ENCODE peak calls at places on chromosomes 6 and 20, in eight cellular contexts. One of them, this sample, is unnamed.

GRCh38 chr6:147947521-147947920 is 395.1 kb upstream of the SASH1 start:
- DNase-seq in HCT116: no peak
- DNase-seq in skeletal muscle cell: no peak
- DNase-seq in A549: no peak
- DNase-seq in body of pancreas: no peak
- DNase-seq in PC-3: no peak
- DNase-seq in stomach: no peak
- DNase-seq in CD4-positive, alpha-beta memory T cell: no peak
- DNase-seq in this sample: no peak

GRCh38 chr20:18007534-18008292 is 38.9 kb downstream of the MGME1 start:
- DNase-seq in A549: no peak
- DNase-seq in PC-3: no peak
- DNase-seq in CD4-positive, alpha-beta memory T cell: no peak
- DNase-seq in HCT116: no peak
- DNase-seq in stomach: peak
- DNase-seq in skeletal muscle cell: no peak
- DNase-seq in body of pancreas: peak
- DNase-seq in this sample: peak

GRCh38 chr6:134739299-134740090 is 210.4 kb downstream of the ALDH8A1 start:
- DNase-seq in A549: no peak
- DNase-seq in stomach: no peak
- DNase-seq in skeletal muscle cell: no peak
- DNase-seq in HCT116: no peak
- DNase-seq in body of pancreas: no peak
- DNase-seq in CD4-positive, alpha-beta memory T cell: no peak
- DNase-seq in PC-3: no peak
- DNase-seq in this sample: no peak

GRCh38 chr6:30612687-30613248 is 4.3 kb downstream of the PPP1R10 start:
- DNase-seq in skeletal muscle cell: no peak
- DNase-seq in CD4-positive, alpha-beta memory T cell: no peak
- DNase-seq in stomach: no peak
- DNase-seq in A549: no peak
- DNase-seq in body of pancreas: no peak
- DNase-seq in HCT116: no peak
- DNase-seq in PC-3: peak
- DNase-seq in this sample: no peak

GRCh38 chr6:75619230-75619899 is 17.7 kb downstream of the SENP6 start:
- DNase-seq in body of pancreas: no peak
- DNase-seq in CD4-positive, alpha-beta memory T cell: no peak
- DNase-seq in skeletal muscle cell: no peak
- DNase-seq in HCT116: no peak
- DNase-seq in stomach: no peak
- DNase-seq in A549: no peak
- DNase-seq in PC-3: no peak
- DNase-seq in this sample: no peak

GRCh38 chr6:35024601-35025054 is 116.5 kb downstream of the TCP11 start:
- DNase-seq in stomach: peak
- DNase-seq in CD4-positive, alpha-beta memory T cell: no peak
- DNase-seq in HCT116: peak
- DNase-seq in skeletal muscle cell: no peak
- DNase-seq in body of pancreas: peak
- DNase-seq in A549: peak
- DNase-seq in PC-3: peak
- DNase-seq in this sample: peak

GRCh38 chr6:28811873-28812272 is 111.9 kb downstream of the TRIM27 start:
- DNase-seq in PC-3: peak
- DNase-seq in skeletal muscle cell: no peak
- DNase-seq in CD4-positive, alpha-beta memory T cell: no peak
- DNase-seq in stomach: no peak
- DNase-seq in HCT116: no peak
- DNase-seq in A549: no peak
- DNase-seq in body of pancreas: no peak
- DNase-seq in this sample: no peak

GRCh38 chr20:48999890-49000870 is 45.9 kb upstream of the CSE1L start:
- DNase-seq in skeletal muscle cell: no peak
- DNase-seq in CD4-positive, alpha-beta memory T cell: no peak
- DNase-seq in HCT116: no peak
- DNase-seq in PC-3: no peak
- DNase-seq in stomach: no peak
- DNase-seq in body of pancreas: no peak
- DNase-seq in A549: no peak
- DNase-seq in this sample: no peak

GRCh38 chr6:125252891-125253290 is 48.9 kb downstream of the HDDC2 start:
- DNase-seq in HCT116: no peak
- DNase-seq in stomach: no peak
- DNase-seq in CD4-positive, alpha-beta memory T cell: no peak
- DNase-seq in body of pancreas: no peak
- DNase-seq in skeletal muscle cell: no peak
- DNase-seq in A549: no peak
- DNase-seq in PC-3: no peak
- DNase-seq in this sample: no peak

GRCh38 chr20:63536997-63537524 is at the start of gene PTK6:
- DNase-seq in A549: peak
- DNase-seq in stomach: peak
- DNase-seq in skeletal muscle cell: no peak
- DNase-seq in body of pancreas: peak
- DNase-seq in PC-3: peak
- DNase-seq in HCT116: no peak
- DNase-seq in CD4-positive, alpha-beta memory T cell: no peak
- DNase-seq in this sample: peak

GRCh38 chr6:31792090-31792374 is 3.5 kb downstream of the VARS1 start:
- DNase-seq in body of pancreas: no peak
- DNase-seq in stomach: no peak
- DNase-seq in A549: no peak
- DNase-seq in skeletal muscle cell: no peak
- DNase-seq in HCT116: no peak
- DNase-seq in PC-3: no peak
- DNase-seq in CD4-positive, alpha-beta memory T cell: no peak
- DNase-seq in this sample: no peak

GRCh38 chr20:62354811-62355341 is 12.2 kb downstream of the LAMA5 start:
- DNase-seq in CD4-positive, alpha-beta memory T cell: no peak
- DNase-seq in PC-3: no peak
- DNase-seq in stomach: no peak
- DNase-seq in A549: no peak
- DNase-seq in body of pancreas: no peak
- DNase-seq in HCT116: no peak
- DNase-seq in skeletal muscle cell: no peak
- DNase-seq in this sample: no peak

GRCh38 chr6:165662671-165663282 is at the start of gene PDE10A:
- DNase-seq in skeletal muscle cell: no peak
- DNase-seq in A549: peak
- DNase-seq in body of pancreas: no peak
- DNase-seq in CD4-positive, alpha-beta memory T cell: no peak
- DNase-seq in HCT116: no peak
- DNase-seq in PC-3: no peak
- DNase-seq in stomach: peak
- DNase-seq in this sample: no peak

GRCh38 chr6:110355727-110356126 is 2.4 kb downstream of the METTL24 start:
- DNase-seq in HCT116: no peak
- DNase-seq in CD4-positive, alpha-beta memory T cell: no peak
- DNase-seq in A549: no peak
- DNase-seq in stomach: no peak
- DNase-seq in PC-3: no peak
- DNase-seq in skeletal muscle cell: no peak
- DNase-seq in body of pancreas: no peak
- DNase-seq in this sample: no peak

GRCh38 chr6:16624631-16625299 is 136.5 kb downstream of the ATXN1 start:
- DNase-seq in HCT116: no peak
- DNase-seq in stomach: no peak
- DNase-seq in A549: no peak
- DNase-seq in skeletal muscle cell: no peak
- DNase-seq in CD4-positive, alpha-beta memory T cell: no peak
- DNase-seq in PC-3: no peak
- DNase-seq in body of pancreas: no peak
- DNase-seq in this sample: no peak

GRCh38 chr20:21099653-21100589 is 6.2 kb downstream of the LINC00237 start:
- DNase-seq in HCT116: no peak
- DNase-seq in A549: no peak
- DNase-seq in skeletal muscle cell: no peak
- DNase-seq in CD4-positive, alpha-beta memory T cell: peak
- DNase-seq in body of pancreas: peak
- DNase-seq in PC-3: no peak
- DNase-seq in stomach: peak
- DNase-seq in this sample: peak

GRCh38 chr6:41492261-41492891 is 53.8 kb upstream of the FOXP4 start:
- DNase-seq in PC-3: no peak
- DNase-seq in skeletal muscle cell: no peak
- DNase-seq in CD4-positive, alpha-beta memory T cell: no peak
- DNase-seq in body of pancreas: no peak
- DNase-seq in A549: no peak
- DNase-seq in stomach: no peak
- DNase-seq in HCT116: no peak
- DNase-seq in this sample: no peak

GRCh38 chr20:58024241-58024721 is 204.2 kb downstream of the ANKRD60 start:
- DNase-seq in PC-3: no peak
- DNase-seq in stomach: no peak
- DNase-seq in skeletal muscle cell: no peak
- DNase-seq in HCT116: no peak
- DNase-seq in A549: no peak
- DNase-seq in CD4-positive, alpha-beta memory T cell: no peak
- DNase-seq in body of pancreas: no peak
- DNase-seq in this sample: peak

GRCh38 chr6:116572162-116572561 is 858 bp downstream of the RWDD1 start:
- DNase-seq in HCT116: no peak
- DNase-seq in body of pancreas: peak
- DNase-seq in skeletal muscle cell: no peak
- DNase-seq in A549: peak
- DNase-seq in PC-3: no peak
- DNase-seq in CD4-positive, alpha-beta memory T cell: no peak
- DNase-seq in stomach: peak
- DNase-seq in this sample: peak

GRCh38 chr6:122399348-122400120 is at the start of gene HSF2:
- DNase-seq in stomach: peak
- DNase-seq in A549: peak
- DNase-seq in CD4-positive, alpha-beta memory T cell: peak
- DNase-seq in PC-3: peak
- DNase-seq in skeletal muscle cell: peak
- DNase-seq in HCT116: peak
- DNase-seq in body of pancreas: peak
- DNase-seq in this sample: peak

GRCh38 chr6:40500227-40500626 is 86.9 kb downstream of the LRFN2 start:
- DNase-seq in HCT116: no peak
- DNase-seq in PC-3: no peak
- DNase-seq in A549: no peak
- DNase-seq in CD4-positive, alpha-beta memory T cell: no peak
- DNase-seq in skeletal muscle cell: no peak
- DNase-seq in stomach: no peak
- DNase-seq in body of pancreas: no peak
- DNase-seq in this sample: no peak

GRCh38 chr20:44785768-44786167 is 24.6 kb downstream of the RIMS4 start:
- DNase-seq in skeletal muscle cell: no peak
- DNase-seq in stomach: no peak
- DNase-seq in PC-3: peak
- DNase-seq in HCT116: no peak
- DNase-seq in A549: peak
- DNase-seq in CD4-positive, alpha-beta memory T cell: no peak
- DNase-seq in body of pancreas: no peak
- DNase-seq in this sample: no peak

GRCh38 chr6:4103929-4104328 is 25.0 kb upstream of the FAM217A start:
- DNase-seq in PC-3: peak
- DNase-seq in HCT116: no peak
- DNase-seq in body of pancreas: peak
- DNase-seq in stomach: peak
- DNase-seq in A549: no peak
- DNase-seq in skeletal muscle cell: no peak
- DNase-seq in CD4-positive, alpha-beta memory T cell: no peak
- DNase-seq in this sample: peak

GRCh38 chr6:73614802-73615201 is 39.0 kb downstream of the SLC17A5 start:
- DNase-seq in PC-3: no peak
- DNase-seq in body of pancreas: no peak
- DNase-seq in CD4-positive, alpha-beta memory T cell: no peak
- DNase-seq in HCT116: no peak
- DNase-seq in skeletal muscle cell: no peak
- DNase-seq in stomach: no peak
- DNase-seq in A549: no peak
- DNase-seq in this sample: no peak

GRCh38 chr20:62498874-62499273 is 23.1 kb upstream of the GATA5 start:
- DNase-seq in PC-3: no peak
- DNase-seq in stomach: no peak
- DNase-seq in skeletal muscle cell: no peak
- DNase-seq in CD4-positive, alpha-beta memory T cell: no peak
- DNase-seq in HCT116: no peak
- DNase-seq in body of pancreas: no peak
- DNase-seq in A549: no peak
- DNase-seq in this sample: no peak

DNA sequence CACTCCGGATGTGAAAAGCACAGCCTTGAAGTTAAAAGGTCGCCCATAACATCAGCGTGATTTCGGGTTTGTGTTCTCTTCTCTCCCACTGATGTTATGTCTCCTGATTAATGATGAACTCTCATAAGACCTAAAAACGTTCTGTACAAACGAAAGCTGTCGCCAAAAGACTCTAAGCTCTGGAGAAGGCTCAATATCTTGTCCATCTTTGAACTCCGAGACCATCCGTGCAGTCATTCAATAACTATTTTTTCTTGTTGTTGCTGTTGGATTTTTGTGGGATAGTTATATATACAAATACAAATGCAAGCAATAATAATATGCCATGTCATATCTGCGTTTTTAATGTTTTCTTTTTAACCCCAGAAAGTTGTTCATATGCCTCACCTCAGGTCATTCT is 291.8 kb upstream of the MARCKS start:
- DNase-seq in skeletal muscle cell: no peak
- DNase-seq in CD4-positive, alpha-beta memory T cell: no peak
- DNase-seq in A549: no peak
- DNase-seq in body of pancreas: no peak
- DNase-seq in PC-3: no peak
- DNase-seq in stomach: no peak
- DNase-seq in HCT116: no peak
- DNase-seq in this sample: no peak
- H3K4me3 ChIP-seq in skeletal muscle cell: no peak
- H3K4me3 ChIP-seq in CD4-positive, alpha-beta memory T cell: no peak
- H3K4me3 ChIP-seq in A549: no peak
- H3K4me3 ChIP-seq in body of pancreas: no peak
- H3K4me3 ChIP-seq in PC-3: no peak
- H3K4me3 ChIP-seq in stomach: peak
- H3K4me3 ChIP-seq in HCT116: no peak
- H3K4me3 ChIP-seq in this sample: no peak

GRCh38 chr6:158561247-158561884 is 1.5 kb downstream of the TMEM181 start:
- DNase-seq in skeletal muscle cell: no peak
- DNase-seq in CD4-positive, alpha-beta memory T cell: no peak
- DNase-seq in PC-3: no peak
- DNase-seq in body of pancreas: peak
- DNase-seq in stomach: no peak
- DNase-seq in A549: no peak
- DNase-seq in HCT116: no peak
- DNase-seq in this sample: no peak
- H3K4me3 ChIP-seq in skeletal muscle cell: peak
- H3K4me3 ChIP-seq in CD4-positive, alpha-beta memory T cell: peak
- H3K4me3 ChIP-seq in PC-3: peak
- H3K4me3 ChIP-seq in body of pancreas: peak
- H3K4me3 ChIP-seq in stomach: peak
- H3K4me3 ChIP-seq in A549: peak
- H3K4me3 ChIP-seq in HCT116: peak
- H3K4me3 ChIP-seq in this sample: peak

GRCh38 chr6:157825243-157825904 is 2.3 kb downstream of the SNX9 start:
- DNase-seq in PC-3: peak
- DNase-seq in HCT116: no peak
- DNase-seq in stomach: no peak
- DNase-seq in A549: no peak
- DNase-seq in skeletal muscle cell: no peak
- DNase-seq in body of pancreas: no peak
- DNase-seq in CD4-positive, alpha-beta memory T cell: no peak
- DNase-seq in this sample: no peak
- H3K4me3 ChIP-seq in PC-3: peak
- H3K4me3 ChIP-seq in HCT116: peak
- H3K4me3 ChIP-seq in stomach: no peak
- H3K4me3 ChIP-seq in A549: no peak
- H3K4me3 ChIP-seq in skeletal muscle cell: no peak
- H3K4me3 ChIP-seq in body of pancreas: no peak
- H3K4me3 ChIP-seq in CD4-positive, alpha-beta memory T cell: no peak
- H3K4me3 ChIP-seq in this sample: no peak

GRCh38 chr6:2770171-2770570 is 5.0 kb downstream of the WRNIP1 start:
- DNase-seq in CD4-positive, alpha-beta memory T cell: no peak
- DNase-seq in body of pancreas: no peak
- DNase-seq in PC-3: no peak
- DNase-seq in stomach: no peak
- DNase-seq in HCT116: no peak
- DNase-seq in A549: no peak
- DNase-seq in skeletal muscle cell: no peak
- DNase-seq in this sample: no peak
- H3K4me3 ChIP-seq in CD4-positive, alpha-beta memory T cell: no peak
- H3K4me3 ChIP-seq in body of pancreas: no peak
- H3K4me3 ChIP-seq in PC-3: no peak
- H3K4me3 ChIP-seq in stomach: peak
- H3K4me3 ChIP-seq in HCT116: no peak
- H3K4me3 ChIP-seq in A549: no peak
- H3K4me3 ChIP-seq in skeletal muscle cell: no peak
- H3K4me3 ChIP-seq in this sample: no peak